ENCODE peak calls at places on chromosomes 16 and 17, in six cellular contexts. K is RCC 7860, X is IMR-90, P is Calu3, M is HFFc6, I is mucosa of descending colon. Q is an unnamed sample.

GRCh38 chr16:424623-425081 is 797 bp upstream of the RAB11FIP3 start:
- DNase-seq in K (no peak), X (no peak), P (no peak), M (peak; percentile 23), I (peak; percentile 41), Q (no peak)

GRCh38 chr16:89598199-89598598 is 15.2 kb upstream of the DPEP1 start:
- DNase-seq in K (no peak), X (peak; percentile 43), P (no peak), M (peak; percentile 50), I (no peak), Q (no peak)

GRCh38 chr16:72928089-72928981 is 119.6 kb downstream of the ZFHX3 start:
- DNase-seq in K (no peak), X (no peak), P (peak; percentile 26), M (no peak), I (no peak), Q (no peak)

GRCh38 chr17:37475713-37476420 is 13.8 kb upstream of the DUSP14 start:
- DNase-seq in K (no peak), X (no peak), P (no peak), M (no peak), I (no peak), Q (no peak)

GRCh38 chr17:17817552-17817947 is 19.2 kb downstream of the SREBF1 start:
- DNase-seq in K (no peak), X (no peak), P (no peak), M (no peak), I (peak; percentile 22), Q (no peak)

GRCh38 chr17:21396237-21396636 is 20.1 kb downstream of the KCNJ12 start:
- DNase-seq in K (no peak), X (no peak), P (no peak), M (no peak), I (no peak), Q (no peak)

GRCh38 chr16:28317040-28317880 is 24.9 kb downstream of the SBK1 start:
- DNase-seq in K (peak; percentile 19), X (peak; percentile 34), P (peak; percentile 80), M (peak; percentile 28), I (peak; percentile 75), Q (no peak)

GRCh38 chr16:17302213-17302612 is 168.5 kb downstream of the XYLT1 start:
- DNase-seq in K (no peak), X (no peak), P (no peak), M (no peak), I (peak; percentile 25), Q (no peak)

GRCh38 chr16:25138130-25138529 is 26.6 kb downstream of the LCMT1 start:
- DNase-seq in K (no peak), X (no peak), P (no peak), M (no peak), I (no peak), Q (no peak)

GRCh38 chr16:65698943-65699342 is 577.1 kb upstream of the CDH11 start:
- DNase-seq in K (no peak), X (no peak), P (no peak), M (no peak), I (peak; percentile 2), Q (no peak)

GRCh38 chr16:11688520-11688886 is 20.2 kb downstream of the SNN start:
- DNase-seq in K (no peak), X (no peak), P (no peak), M (no peak), I (no peak), Q (no peak)

GRCh38 chr16:15032547-15033308 is 23.1 kb downstream of the NTAN1 start:
- DNase-seq in K (no peak), X (peak; percentile 31), P (no peak), M (no peak), I (no peak), Q (peak; percentile 4)

GRCh38 chr16:66603537-66604375 is 748 bp upstream of the CMTM3 start:
- DNase-seq in K (no peak), X (peak; percentile 58), P (peak; percentile 23), M (peak; percentile 28), I (peak; percentile 63), Q (peak; percentile 26)

GRCh38 chr17:43719578-43719977 is 39.0 kb downstream of the SOST start:
- DNase-seq in K (no peak), X (no peak), P (no peak), M (no peak), I (no peak), Q (no peak)

GRCh38 chr16:87550510-87550961 is 51.8 kb upstream of the JPH3 start:
- DNase-seq in K (no peak), X (no peak), P (peak; percentile 70), M (no peak), I (peak; percentile 67), Q (no peak)

GRCh38 chr17:29116652-29117439 is 63.4 kb downstream of the MYO18A start:
- DNase-seq in K (peak; percentile 21), X (peak; percentile 47), P (peak; percentile 84), M (peak; percentile 27), I (peak; percentile 80), Q (peak; percentile 55)

GRCh38 chr16:30185683-30186421 is 2.5 kb downstream of the CORO1A start:
- DNase-seq in K (no peak), X (no peak), P (no peak), M (no peak), I (peak; percentile 65), Q (no peak)

GRCh38 chr16:84284168-84284722 is 10.4 kb upstream of the WFDC1 start:
- DNase-seq in K (no peak), X (no peak), P (peak; percentile 25), M (no peak), I (peak; percentile 73), Q (no peak)

GRCh38 chr16:77158293-77158692 is 32.7 kb upstream of the MON1B start:
- DNase-seq in K (no peak), X (no peak), P (no peak), M (no peak), I (no peak), Q (no peak)

GRCh38 chr17:50274142-50274944 is at the start of gene TMEM92:
- DNase-seq in K (peak; percentile 30), X (no peak), P (peak; percentile 85), M (no peak), I (peak; percentile 85), Q (no peak)